ENCODE peak calls at places on chromosome 11, in four cellular contexts. E is right lobe of liver, L is PC-3, B is hepatocyte. C is an unnamed sample.

GRCh38 chr11:100638648-100639047 is 48.4 kb upstream of the ARHGAP42 start:
- DNase-seq in E (no peak), L (no peak), B (no peak), C (no peak)

GRCh38 chr11:113184498-113184897 is 129.9 kb upstream of the TTC12 start:
- DNase-seq in E (no peak), L (peak; percentile 75), B (peak; percentile 76), C (no peak)

GRCh38 chr11:117071344-117071787 is 26.9 kb downstream of the SIK3 start:
- DNase-seq in E (peak; percentile 89), L (peak; percentile 90), B (peak; percentile 40), C (peak; percentile 66)

GRCh38 chr11:43835104-43835503 is 45.5 kb upstream of the ALKBH3 start:
- DNase-seq in E (no peak), L (no peak), B (peak; percentile 9), C (no peak)

GRCh38 chr11:94885133-94885532 is 88.2 kb downstream of the CWC15 start:
- DNase-seq in E (no peak), L (peak; percentile 96), B (no peak), C (no peak)

GRCh38 chr11:19727246-19727645 is 14.6 kb downstream of the NAV2 start:
- DNase-seq in E (no peak), L (no peak), B (peak; percentile 50), C (no peak)

GRCh38 chr11:81373986-81374385 is 1359.7 kb downstream of the FAM181B start:
- DNase-seq in E (no peak), L (no peak), B (no peak), C (no peak)

GRCh38 chr11:126700773-126701554 is 299.6 kb downstream of the KIRREL3 start:
- DNase-seq in E (no peak), L (no peak), B (no peak), C (no peak)

GRCh38 chr11:26028294-26028954 is 303.5 kb upstream of the ANO3 start:
- DNase-seq in E (no peak), L (peak; percentile 11), B (peak; percentile 8), C (no peak)

GRCh38 chr11:102453286-102453797 is 777 bp upstream of the TMEM123 start:
- DNase-seq in E (peak; percentile 58), L (peak; percentile 42), B (peak; percentile 49), C (no peak)

GRCh38 chr11:75145972-75146519 is 4.9 kb upstream of the SLCO2B1 start:
- DNase-seq in E (peak; percentile 16), L (no peak), B (no peak), C (peak; percentile 38)

GRCh38 chr11:90134420-90135003 is at the start of gene NAALAD2:
- DNase-seq in E (peak; percentile 49), L (no peak), B (peak; percentile 88), C (peak; percentile 22)

GRCh38 chr11:102653744-102654291 is 28.7 kb upstream of the MMP20 start:
- DNase-seq in E (no peak), L (peak; percentile 41), B (no peak), C (no peak)

GRCh38 chr11:134215836-134216235 is 7.9 kb downstream of the NCAPD3 start:
- DNase-seq in E (no peak), L (no peak), B (no peak), C (no peak)

GRCh38 chr11:74449369-74449931 is 17.9 kb downstream of the KCNE3 start:
- DNase-seq in E (peak; percentile 63), L (peak; percentile 93), B (peak; percentile 88), C (peak; percentile 63)

GRCh38 chr11:111303476-111303875 is 5.1 kb downstream of the POU2AF3 start:
- DNase-seq in E (peak; percentile 60), L (peak; percentile 67), B (peak; percentile 28), C (peak; percentile 78)

GRCh38 chr11:80473562-80473961 is 1032.7 kb upstream of the TENM4 start:
- DNase-seq in E (no peak), L (no peak), B (no peak), C (no peak)

GRCh38 chr11:81869337-81870065 is 864.2 kb downstream of the FAM181B start:
- DNase-seq in E (no peak), L (no peak), B (no peak), C (peak; percentile 30)

GRCh38 chr11:11973866-11974265 is 34.6 kb downstream of the DKK3 start:
- DNase-seq in E (no peak), L (no peak), B (no peak), C (no peak)

GRCh38 chr11:14308114-14308896 is 50.7 kb downstream of the RRAS2 start:
- DNase-seq in E (no peak), L (peak; percentile 62), B (peak; percentile 67), C (no peak)

GRCh38 chr11:78957481-78958245 is 383.0 kb upstream of the NARS2 start:
- DNase-seq in E (no peak), L (peak; percentile 85), B (no peak), C (no peak)

GRCh38 chr11:121571466-121571865 is 118.7 kb upstream of the SORL1-AS1 start:
- DNase-seq in E (no peak), L (no peak), B (no peak), C (no peak)

GRCh38 chr11:87125257-87125656 is 87.5 kb downstream of the TMEM135 start:
- DNase-seq in E (no peak), L (no peak), B (no peak), C (no peak)

GRCh38 chr11:122556605-122557004 is 98.9 kb upstream of the UBASH3B start:
- DNase-seq in E (no peak), L (no peak), B (peak; percentile 72), C (no peak)

GRCh38 chr11:94060401-94060800 is 39.2 kb downstream of the HEPHL1 start:
- DNase-seq in E (no peak), L (no peak), B (peak; percentile 39), C (no peak)

GRCh38 chr11:58006940-58007339 is 16.7 kb upstream of the OR9Q1 start:
- DNase-seq in E (no peak), L (peak; percentile 33), B (no peak), C (no peak)

GRCh38 chr11:33272338-33273107 is 15.3 kb downstream of the HIPK3 start:
- DNase-seq in E (no peak), L (no peak), B (no peak), C (no peak)

GRCh38 chr11:87878373-87878779 is 296.9 kb downstream of the RAB38 start:
- DNase-seq in E (no peak), L (peak; percentile 75), B (peak; percentile 57), C (peak; percentile 17)

GRCh38 chr11:35109827-35110226 is 29.1 kb upstream of the CD44 start:
- DNase-seq in E (no peak), L (no peak), B (no peak), C (no peak)
- H3K4me1 ChIP-seq in E (no peaks in the 10 kb centered on the region), L (peaks cover 29% of the 10 kb centered on the region), B (no peaks in the 10 kb centered on the region), C (peaks cover 4% of the 10 kb centered on the region)

DNA sequence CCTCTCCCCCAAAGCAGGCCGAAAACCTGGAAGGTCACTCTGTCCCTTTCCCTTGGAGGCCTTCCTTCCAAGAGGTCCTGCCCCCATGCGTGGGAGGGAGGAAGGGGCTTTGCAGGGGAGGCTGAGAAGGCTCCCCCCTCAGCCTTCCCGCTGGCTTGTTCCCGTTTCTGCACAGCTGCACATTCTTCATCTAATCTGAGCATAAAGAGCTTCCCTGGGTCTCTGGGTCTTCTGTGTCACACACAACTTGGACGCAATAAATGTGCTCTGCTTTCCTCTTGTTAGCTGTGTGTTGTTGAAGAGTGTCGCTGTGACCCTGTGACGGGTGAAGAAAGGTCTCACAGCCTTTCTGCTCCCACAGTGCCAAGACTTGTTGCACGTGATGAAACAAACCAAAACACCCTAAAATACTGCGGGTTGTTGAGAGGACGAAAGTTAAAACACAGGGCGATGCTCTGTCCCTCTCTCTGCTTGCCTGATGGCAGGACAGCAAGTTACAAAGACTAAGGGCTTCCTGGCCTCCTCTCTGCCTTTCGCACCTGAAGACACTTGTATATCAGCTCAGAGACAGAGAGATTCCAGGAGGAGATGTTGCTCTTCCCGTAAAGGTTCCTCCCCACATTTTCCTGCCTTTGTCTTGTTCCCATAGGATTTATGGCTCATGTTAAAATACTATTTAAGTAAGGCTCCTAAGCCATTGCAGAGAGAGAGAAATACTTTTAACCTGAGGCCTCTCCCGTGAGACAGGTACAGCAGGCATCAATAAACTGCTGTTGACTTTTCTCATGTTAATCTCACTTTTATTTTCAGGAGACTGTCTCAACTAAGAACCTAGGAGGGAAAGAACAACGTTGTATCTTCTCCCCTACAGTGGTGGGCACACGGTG is 15.4 kb upstream of the IFITM3 start:
- DNase-seq in E (no peak), L (no peak), B (peak; percentile 38), C (no peak)
- H3K27ac ChIP-seq in E (peak overlapping the region; percentile 26), L (no peak overlapping the region), B (peak overlapping the region; percentile 93), C (peak overlapping the region; percentile 44)

GRCh38 chr11:3219281-3219892 is 774 bp upstream of the MRGPRG start:
- DNase-seq in E (peak; percentile 23), L (no peak), B (no peak), C (peak; percentile 0)

GRCh38 chr11:3222003-3222855 is 3.6 kb upstream of the MRGPRG start:
- DNase-seq in E (peak; percentile 36), L (no peak), B (no peak), C (no peak)

GRCh38 chr11:3220101-3220500 is 1.5 kb upstream of the MRGPRG start:
- DNase-seq in E (no peak), L (no peak), B (no peak), C (peak; percentile 10)

GRCh38 chr11:3221408-3222002 is 2.9 kb upstream of the MRGPRG start:
- DNase-seq in E (peak; percentile 36), L (no peak), B (no peak), C (peak; percentile 15)

DNA sequence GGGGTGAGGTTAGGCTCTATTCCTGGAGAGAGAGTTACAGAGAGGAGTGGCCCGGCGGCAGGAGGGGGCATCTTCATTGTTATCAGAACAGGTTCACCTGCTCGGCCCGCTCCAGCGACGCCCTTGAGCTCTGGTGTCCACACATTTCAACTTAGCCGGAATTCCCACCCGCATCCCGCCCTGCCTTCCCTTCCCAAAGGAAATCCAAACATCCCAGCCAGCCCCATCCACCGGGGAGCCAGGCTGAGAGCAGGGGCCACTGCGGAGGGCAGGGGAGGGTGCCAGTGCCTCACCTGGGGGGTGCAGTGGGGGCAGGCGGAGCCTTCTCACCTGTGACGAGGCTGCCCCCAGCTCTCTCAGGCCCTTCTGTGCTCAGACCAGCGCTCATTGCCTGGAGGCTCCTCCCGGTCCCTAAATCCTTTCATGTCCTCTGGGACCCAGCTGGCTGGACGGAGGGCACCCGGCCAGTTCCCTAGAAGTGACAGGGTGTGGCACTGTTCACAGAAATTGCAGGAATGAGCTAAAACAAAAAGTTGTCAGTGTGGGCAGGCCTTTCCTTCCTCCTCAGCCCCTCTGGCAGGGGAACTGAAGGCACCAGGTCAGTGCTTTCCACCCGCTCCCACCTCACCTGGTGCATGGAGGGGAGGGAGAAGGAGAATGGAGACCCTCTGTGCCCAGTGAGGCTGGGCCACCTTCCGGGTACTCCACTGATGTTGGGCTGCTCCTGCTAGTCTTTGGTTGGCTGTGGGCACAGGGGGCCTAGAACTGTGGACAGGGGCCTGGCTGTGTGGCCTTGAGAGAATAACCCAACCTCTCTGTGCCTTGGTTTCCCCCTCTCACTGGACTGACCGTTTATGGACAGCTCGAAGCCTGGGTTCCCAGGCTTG is 2.2 kb upstream of the MRGPRG start:
- DNase-seq in E (peak; percentile 40), L (no peak), B (no peak), C (peak; percentile 15)
- H3K27me3 ChIP-seq in E (no peaks in the 10 kb centered on the region), L (peaks cover 21% of the 10 kb centered on the region), B (no peaks in the 10 kb centered on the region), C (peaks cover 9% of the 10 kb centered on the region)

DNA sequence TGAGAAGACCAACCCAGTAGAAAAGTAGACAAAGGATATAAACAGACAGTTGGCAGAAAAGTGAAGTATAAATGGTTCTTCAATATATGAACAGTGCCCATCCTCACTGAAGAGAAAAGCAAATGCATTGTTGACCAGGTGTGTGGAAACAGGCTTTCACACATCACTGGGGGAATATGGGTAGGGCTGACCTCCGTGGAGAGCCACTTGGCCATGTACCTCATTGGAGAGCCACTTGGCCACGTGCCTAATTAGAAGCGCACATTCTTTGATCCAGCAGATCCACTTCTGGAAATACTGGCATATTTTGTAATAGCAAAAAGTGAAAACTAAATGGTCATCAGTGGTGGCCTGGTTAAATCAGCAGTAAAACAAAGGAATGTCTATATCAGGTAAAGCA is 43.2 kb downstream of the PPP6R3 start:
- DNase-seq in E (no peak), L (no peak), B (no peak), C (no peak)
- H3K4me1 ChIP-seq in E (no peaks in the 10 kb centered on the region), L (no peaks in the 10 kb centered on the region), B (peaks cover 29% of the 10 kb centered on the region), C (peaks cover 4% of the 10 kb centered on the region)